ENCODE peak calls at places on chromosomes 11 and 22, in nine cellular contexts. One of them, this sample, is unnamed.

GRCh38 chr11:92302766-92303165 is 78.1 kb downstream of the FAT3 start:
- DNase-seq in stimulated activated CD4-positive, alpha-beta T cell treated with anti-CD3 and anti-CD28 coated beads, Interleukin-2, amount 100 ng/mL, for 48 hours: no peak
- DNase-seq in left ventricle myocardium inferior: no peak
- DNase-seq in endothelial cell: no peak
- DNase-seq in mucosa of gallbladder: no peak
- DNase-seq in frontal cortex: no peak
- DNase-seq in GM12864: no peak
- DNase-seq in stimulated activated CD8-positive, alpha-beta memory T cell treated with anti-CD3 and anti-CD28 coated beads, Interleukin-4, amount 100 ng/mL, for 24 hours: no peak
- DNase-seq in fibroblast of the aortic adventitia: no peak
- DNase-seq in this sample: no peak

GRCh38 chr22:37662039-37662438 is 3.5 kb downstream of the PDXP start:
- DNase-seq in left ventricle myocardium inferior: no peak
- DNase-seq in stimulated activated CD8-positive, alpha-beta memory T cell treated with anti-CD3 and anti-CD28 coated beads, Interleukin-4, amount 100 ng/mL, for 24 hours: no peak
- DNase-seq in endothelial cell: no peak
- DNase-seq in frontal cortex: no peak
- DNase-seq in fibroblast of the aortic adventitia: no peak
- DNase-seq in stimulated activated CD4-positive, alpha-beta T cell treated with anti-CD3 and anti-CD28 coated beads, Interleukin-2, amount 100 ng/mL, for 48 hours: no peak
- DNase-seq in GM12864: no peak
- DNase-seq in mucosa of gallbladder: no peak
- DNase-seq in this sample: no peak

GRCh38 chr11:67651976-67652895 is 1.7 kb upstream of the ACY3 start:
- DNase-seq in GM12864: no peak
- DNase-seq in mucosa of gallbladder: no peak
- DNase-seq in fibroblast of the aortic adventitia: peak
- DNase-seq in endothelial cell: no peak
- DNase-seq in left ventricle myocardium inferior: no peak
- DNase-seq in frontal cortex: no peak
- DNase-seq in stimulated activated CD4-positive, alpha-beta T cell treated with anti-CD3 and anti-CD28 coated beads, Interleukin-2, amount 100 ng/mL, for 48 hours: no peak
- DNase-seq in stimulated activated CD8-positive, alpha-beta memory T cell treated with anti-CD3 and anti-CD28 coated beads, Interleukin-4, amount 100 ng/mL, for 24 hours: no peak
- DNase-seq in this sample: no peak

GRCh38 chr11:129721685-129722084 is 94.0 kb upstream of the TMEM45B start:
- DNase-seq in stimulated activated CD8-positive, alpha-beta memory T cell treated with anti-CD3 and anti-CD28 coated beads, Interleukin-4, amount 100 ng/mL, for 24 hours: no peak
- DNase-seq in mucosa of gallbladder: no peak
- DNase-seq in fibroblast of the aortic adventitia: no peak
- DNase-seq in GM12864: no peak
- DNase-seq in endothelial cell: no peak
- DNase-seq in left ventricle myocardium inferior: no peak
- DNase-seq in stimulated activated CD4-positive, alpha-beta T cell treated with anti-CD3 and anti-CD28 coated beads, Interleukin-2, amount 100 ng/mL, for 48 hours: no peak
- DNase-seq in frontal cortex: no peak
- DNase-seq in this sample: no peak

GRCh38 chr11:46537851-46538295 is 56.0 kb downstream of the AMBRA1 start:
- DNase-seq in GM12864: peak
- DNase-seq in left ventricle myocardium inferior: peak
- DNase-seq in stimulated activated CD4-positive, alpha-beta T cell treated with anti-CD3 and anti-CD28 coated beads, Interleukin-2, amount 100 ng/mL, for 48 hours: peak
- DNase-seq in endothelial cell: peak
- DNase-seq in stimulated activated CD8-positive, alpha-beta memory T cell treated with anti-CD3 and anti-CD28 coated beads, Interleukin-4, amount 100 ng/mL, for 24 hours: peak
- DNase-seq in fibroblast of the aortic adventitia: peak
- DNase-seq in mucosa of gallbladder: peak
- DNase-seq in frontal cortex: peak
- DNase-seq in this sample: peak

GRCh38 chr11:45745065-45745811 is 59.7 kb upstream of the SLC35C1 start:
- DNase-seq in fibroblast of the aortic adventitia: peak
- DNase-seq in left ventricle myocardium inferior: peak
- DNase-seq in endothelial cell: no peak
- DNase-seq in mucosa of gallbladder: peak
- DNase-seq in stimulated activated CD8-positive, alpha-beta memory T cell treated with anti-CD3 and anti-CD28 coated beads, Interleukin-4, amount 100 ng/mL, for 24 hours: no peak
- DNase-seq in frontal cortex: peak
- DNase-seq in GM12864: no peak
- DNase-seq in stimulated activated CD4-positive, alpha-beta T cell treated with anti-CD3 and anti-CD28 coated beads, Interleukin-2, amount 100 ng/mL, for 48 hours: no peak
- DNase-seq in this sample: no peak

GRCh38 chr22:48756146-48757111 is 1071.2 kb downstream of the BRD1 start:
- DNase-seq in endothelial cell: peak
- DNase-seq in stimulated activated CD8-positive, alpha-beta memory T cell treated with anti-CD3 and anti-CD28 coated beads, Interleukin-4, amount 100 ng/mL, for 24 hours: no peak
- DNase-seq in left ventricle myocardium inferior: no peak
- DNase-seq in frontal cortex: no peak
- DNase-seq in fibroblast of the aortic adventitia: no peak
- DNase-seq in mucosa of gallbladder: peak
- DNase-seq in stimulated activated CD4-positive, alpha-beta T cell treated with anti-CD3 and anti-CD28 coated beads, Interleukin-2, amount 100 ng/mL, for 48 hours: no peak
- DNase-seq in GM12864: no peak
- DNase-seq in this sample: no peak

GRCh38 chr22:45468872-45469572 is 33.7 kb upstream of the FBLN1 start:
- DNase-seq in stimulated activated CD8-positive, alpha-beta memory T cell treated with anti-CD3 and anti-CD28 coated beads, Interleukin-4, amount 100 ng/mL, for 24 hours: no peak
- DNase-seq in frontal cortex: no peak
- DNase-seq in GM12864: no peak
- DNase-seq in stimulated activated CD4-positive, alpha-beta T cell treated with anti-CD3 and anti-CD28 coated beads, Interleukin-2, amount 100 ng/mL, for 48 hours: no peak
- DNase-seq in left ventricle myocardium inferior: no peak
- DNase-seq in endothelial cell: no peak
- DNase-seq in fibroblast of the aortic adventitia: peak
- DNase-seq in mucosa of gallbladder: no peak
- DNase-seq in this sample: no peak

GRCh38 chr11:118338637-118339061 is 3.9 kb downstream of the CD3D start:
- DNase-seq in fibroblast of the aortic adventitia: no peak
- DNase-seq in stimulated activated CD4-positive, alpha-beta T cell treated with anti-CD3 and anti-CD28 coated beads, Interleukin-2, amount 100 ng/mL, for 48 hours: peak
- DNase-seq in mucosa of gallbladder: peak
- DNase-seq in left ventricle myocardium inferior: no peak
- DNase-seq in endothelial cell: no peak
- DNase-seq in GM12864: peak
- DNase-seq in frontal cortex: no peak
- DNase-seq in stimulated activated CD8-positive, alpha-beta memory T cell treated with anti-CD3 and anti-CD28 coated beads, Interleukin-4, amount 100 ng/mL, for 24 hours: peak
- DNase-seq in this sample: no peak

GRCh38 chr11:61334434-61335354 is 1.7 kb downstream of the TKFC start:
- DNase-seq in GM12864: no peak
- DNase-seq in frontal cortex: no peak
- DNase-seq in fibroblast of the aortic adventitia: peak
- DNase-seq in endothelial cell: no peak
- DNase-seq in left ventricle myocardium inferior: no peak
- DNase-seq in stimulated activated CD8-positive, alpha-beta memory T cell treated with anti-CD3 and anti-CD28 coated beads, Interleukin-4, amount 100 ng/mL, for 24 hours: no peak
- DNase-seq in mucosa of gallbladder: no peak
- DNase-seq in stimulated activated CD4-positive, alpha-beta T cell treated with anti-CD3 and anti-CD28 coated beads, Interleukin-2, amount 100 ng/mL, for 48 hours: no peak
- DNase-seq in this sample: no peak

GRCh38 chr22:47944941-47945340 is 1182.5 kb downstream of the TBC1D22A start:
- DNase-seq in GM12864: no peak
- DNase-seq in endothelial cell: no peak
- DNase-seq in frontal cortex: no peak
- DNase-seq in mucosa of gallbladder: no peak
- DNase-seq in left ventricle myocardium inferior: no peak
- DNase-seq in stimulated activated CD8-positive, alpha-beta memory T cell treated with anti-CD3 and anti-CD28 coated beads, Interleukin-4, amount 100 ng/mL, for 24 hours: no peak
- DNase-seq in fibroblast of the aortic adventitia: no peak
- DNase-seq in stimulated activated CD4-positive, alpha-beta T cell treated with anti-CD3 and anti-CD28 coated beads, Interleukin-2, amount 100 ng/mL, for 48 hours: no peak
- DNase-seq in this sample: no peak

GRCh38 chr11:66868726-66869291 is 11.9 kb downstream of the LRFN4 start:
- DNase-seq in stimulated activated CD8-positive, alpha-beta memory T cell treated with anti-CD3 and anti-CD28 coated beads, Interleukin-4, amount 100 ng/mL, for 24 hours: peak
- DNase-seq in left ventricle myocardium inferior: no peak
- DNase-seq in mucosa of gallbladder: peak
- DNase-seq in fibroblast of the aortic adventitia: no peak
- DNase-seq in frontal cortex: no peak
- DNase-seq in stimulated activated CD4-positive, alpha-beta T cell treated with anti-CD3 and anti-CD28 coated beads, Interleukin-2, amount 100 ng/mL, for 48 hours: peak
- DNase-seq in endothelial cell: peak
- DNase-seq in GM12864: peak
- DNase-seq in this sample: peak

GRCh38 chr11:46553746-46554204 is 40.0 kb downstream of the AMBRA1 start:
- DNase-seq in GM12864: no peak
- DNase-seq in fibroblast of the aortic adventitia: no peak
- DNase-seq in frontal cortex: no peak
- DNase-seq in mucosa of gallbladder: no peak
- DNase-seq in stimulated activated CD8-positive, alpha-beta memory T cell treated with anti-CD3 and anti-CD28 coated beads, Interleukin-4, amount 100 ng/mL, for 24 hours: no peak
- DNase-seq in left ventricle myocardium inferior: no peak
- DNase-seq in stimulated activated CD4-positive, alpha-beta T cell treated with anti-CD3 and anti-CD28 coated beads, Interleukin-2, amount 100 ng/mL, for 48 hours: no peak
- DNase-seq in endothelial cell: no peak
- DNase-seq in this sample: no peak

GRCh38 chr22:35311551-35311999 is 11.9 kb downstream of the TOM1 start:
- DNase-seq in frontal cortex: no peak
- DNase-seq in left ventricle myocardium inferior: no peak
- DNase-seq in GM12864: no peak
- DNase-seq in mucosa of gallbladder: no peak
- DNase-seq in fibroblast of the aortic adventitia: no peak
- DNase-seq in stimulated activated CD4-positive, alpha-beta T cell treated with anti-CD3 and anti-CD28 coated beads, Interleukin-2, amount 100 ng/mL, for 48 hours: no peak
- DNase-seq in stimulated activated CD8-positive, alpha-beta memory T cell treated with anti-CD3 and anti-CD28 coated beads, Interleukin-4, amount 100 ng/mL, for 24 hours: no peak
- DNase-seq in endothelial cell: no peak
- DNase-seq in this sample: no peak